ENCODE peak calls at places on chromosome 5, in five cellular contexts. One of them, this sample, is unnamed.

GRCh38 chr5:80182802-80183645 is 72.8 kb downstream of the SERINC5 start:
- DNase-seq in WTC11: peak
- DNase-seq in fibroblast of the aortic adventitia: no peak
- DNase-seq in nephron progenitor cell: no peak
- DNase-seq in small intestine: no peak
- DNase-seq in this sample: no peak

GRCh38 chr5:116032094-116032517 is at the start of gene ARL14EPL:
- DNase-seq in fibroblast of the aortic adventitia: peak
- DNase-seq in WTC11: peak
- DNase-seq in nephron progenitor cell: no peak
- DNase-seq in small intestine: peak
- DNase-seq in this sample: peak

GRCh38 chr5:140246378-140247122 is 56.4 kb downstream of the PFDN1 start:
- DNase-seq in fibroblast of the aortic adventitia: peak
- DNase-seq in small intestine: no peak
- DNase-seq in WTC11: no peak
- DNase-seq in nephron progenitor cell: no peak
- DNase-seq in this sample: peak

GRCh38 chr5:176888016-176888864 is 10.9 kb downstream of the HK3 start:
- DNase-seq in nephron progenitor cell: no peak
- DNase-seq in fibroblast of the aortic adventitia: no peak
- DNase-seq in small intestine: no peak
- DNase-seq in WTC11: no peak
- DNase-seq in this sample: no peak

GRCh38 chr5:45484781-45485180 is 211.4 kb downstream of the HCN1 start:
- DNase-seq in fibroblast of the aortic adventitia: no peak
- DNase-seq in WTC11: no peak
- DNase-seq in nephron progenitor cell: no peak
- DNase-seq in small intestine: no peak
- DNase-seq in this sample: no peak

GRCh38 chr5:176629853-176630680 is at the start of the genes EIF4E1B and SNCB:
- DNase-seq in fibroblast of the aortic adventitia: no peak
- DNase-seq in small intestine: no peak
- DNase-seq in WTC11: peak
- DNase-seq in nephron progenitor cell: peak
- DNase-seq in this sample: peak

GRCh38 chr5:135825373-135826220 is 8.9 kb upstream of the SLC25A48 start:
- DNase-seq in fibroblast of the aortic adventitia: no peak
- DNase-seq in small intestine: no peak
- DNase-seq in nephron progenitor cell: no peak
- DNase-seq in WTC11: no peak
- DNase-seq in this sample: no peak

GRCh38 chr5:131264453-131265200 is 774 bp downstream of the CDC42SE2 start:
- DNase-seq in nephron progenitor cell: peak
- DNase-seq in fibroblast of the aortic adventitia: peak
- DNase-seq in WTC11: peak
- DNase-seq in small intestine: peak
- DNase-seq in this sample: no peak

GRCh38 chr5:148759101-148759500 is 67.3 kb upstream of the ADRB2 start:
- DNase-seq in WTC11: no peak
- DNase-seq in nephron progenitor cell: no peak
- DNase-seq in fibroblast of the aortic adventitia: no peak
- DNase-seq in small intestine: no peak
- DNase-seq in this sample: no peak

GRCh38 chr5:38404667-38405276 is 146.4 kb downstream of the EGFLAM start:
- DNase-seq in small intestine: no peak
- DNase-seq in WTC11: peak
- DNase-seq in fibroblast of the aortic adventitia: no peak
- DNase-seq in nephron progenitor cell: peak
- DNase-seq in this sample: no peak

GRCh38 chr5:178817506-178817905 is 42.2 kb upstream of the ZNF354B start:
- DNase-seq in fibroblast of the aortic adventitia: no peak
- DNase-seq in WTC11: no peak
- DNase-seq in small intestine: no peak
- DNase-seq in nephron progenitor cell: no peak
- DNase-seq in this sample: no peak

GRCh38 chr5:553874-554273 is 29.6 kb upstream of the SLC9A3 start:
- DNase-seq in nephron progenitor cell: no peak
- DNase-seq in WTC11: no peak
- DNase-seq in small intestine: peak
- DNase-seq in fibroblast of the aortic adventitia: no peak
- DNase-seq in this sample: peak

GRCh38 chr5:53262348-53262970 is 152.9 kb upstream of the MOCS2 start:
- DNase-seq in nephron progenitor cell: peak
- DNase-seq in fibroblast of the aortic adventitia: peak
- DNase-seq in small intestine: no peak
- DNase-seq in WTC11: peak
- DNase-seq in this sample: peak

GRCh38 chr5:164680216-164680615 is 1174.8 kb downstream of the MAT2B start:
- DNase-seq in nephron progenitor cell: no peak
- DNase-seq in WTC11: no peak
- DNase-seq in fibroblast of the aortic adventitia: no peak
- DNase-seq in small intestine: no peak
- DNase-seq in this sample: no peak

GRCh38 chr5:61313960-61314681 is 17.9 kb upstream of the ZSWIM6 start:
- DNase-seq in small intestine: no peak
- DNase-seq in fibroblast of the aortic adventitia: peak
- DNase-seq in nephron progenitor cell: no peak
- DNase-seq in WTC11: no peak
- DNase-seq in this sample: peak

GRCh38 chr5:105882956-105883481 is 1787.7 kb downstream of the EFNA5 start:
- DNase-seq in WTC11: no peak
- DNase-seq in fibroblast of the aortic adventitia: no peak
- DNase-seq in nephron progenitor cell: no peak
- DNase-seq in small intestine: no peak
- DNase-seq in this sample: no peak

GRCh38 chr5:28408186-28408585 is 1369.8 kb upstream of the CDH9 start:
- DNase-seq in nephron progenitor cell: no peak
- DNase-seq in WTC11: no peak
- DNase-seq in small intestine: no peak
- DNase-seq in fibroblast of the aortic adventitia: peak
- DNase-seq in this sample: no peak

GRCh38 chr5:167063788-167064187 is 1227.7 kb upstream of the WWC1 start:
- DNase-seq in WTC11: no peak
- DNase-seq in small intestine: no peak
- DNase-seq in fibroblast of the aortic adventitia: no peak
- DNase-seq in nephron progenitor cell: no peak
- DNase-seq in this sample: no peak

GRCh38 chr5:113336975-113337374 is 97.8 kb downstream of the TSSK1B start:
- DNase-seq in nephron progenitor cell: no peak
- DNase-seq in WTC11: peak
- DNase-seq in small intestine: no peak
- DNase-seq in fibroblast of the aortic adventitia: peak
- DNase-seq in this sample: peak

GRCh38 chr5:73135429-73136276 is 15.3 kb downstream of the TMEM171 start:
- DNase-seq in WTC11: peak
- DNase-seq in small intestine: no peak
- DNase-seq in fibroblast of the aortic adventitia: peak
- DNase-seq in nephron progenitor cell: peak
- DNase-seq in this sample: peak

GRCh38 chr5:75886706-75887105 is 169.5 kb upstream of the POC5 start:
- DNase-seq in nephron progenitor cell: no peak
- DNase-seq in WTC11: no peak
- DNase-seq in small intestine: no peak
- DNase-seq in fibroblast of the aortic adventitia: peak
- DNase-seq in this sample: no peak

GRCh38 chr5:133796186-133796585 is 172.2 kb downstream of the C5orf15 start:
- DNase-seq in fibroblast of the aortic adventitia: no peak
- DNase-seq in WTC11: no peak
- DNase-seq in small intestine: no peak
- DNase-seq in nephron progenitor cell: no peak
- DNase-seq in this sample: no peak

GRCh38 chr5:126914813-126915436 is 115.4 kb downstream of the MARCHF3 start:
- DNase-seq in WTC11: no peak
- DNase-seq in nephron progenitor cell: no peak
- DNase-seq in small intestine: no peak
- DNase-seq in fibroblast of the aortic adventitia: no peak
- DNase-seq in this sample: no peak

GRCh38 chr5:18745591-18745987 is 1111.3 kb downstream of the TAF11L14 start:
- DNase-seq in WTC11: no peak
- DNase-seq in small intestine: peak
- DNase-seq in nephron progenitor cell: no peak
- DNase-seq in fibroblast of the aortic adventitia: peak
- DNase-seq in this sample: no peak

GRCh38 chr5:98599016-98599415 is 174.4 kb upstream of the RGMB start:
- DNase-seq in fibroblast of the aortic adventitia: peak
- DNase-seq in WTC11: no peak
- DNase-seq in nephron progenitor cell: no peak
- DNase-seq in small intestine: no peak
- DNase-seq in this sample: no peak

GRCh38 chr5:135457424-135458071 is 5.4 kb upstream of the TIFAB start:
- DNase-seq in WTC11: peak
- DNase-seq in small intestine: peak
- DNase-seq in nephron progenitor cell: peak
- DNase-seq in fibroblast of the aortic adventitia: peak
- DNase-seq in this sample: peak

GRCh38 chr5:159301351-159301911 is 28.9 kb downstream of the IL12B start:
- DNase-seq in WTC11: no peak
- DNase-seq in nephron progenitor cell: no peak
- DNase-seq in fibroblast of the aortic adventitia: no peak
- DNase-seq in small intestine: no peak
- DNase-seq in this sample: peak

GRCh38 chr5:121175986-121176385 is 675.7 kb upstream of the FTMT start:
- DNase-seq in nephron progenitor cell: no peak
- DNase-seq in fibroblast of the aortic adventitia: peak
- DNase-seq in WTC11: no peak
- DNase-seq in small intestine: no peak
- DNase-seq in this sample: peak